ENCODE peak calls at places on chromosomes 4 and X, in ten cellular contexts. O, S, A, I, H, G, F, N, P and C are unnamed samples.

GRCh38 chr4:185119927-185120630 is 23.0 kb upstream of the SLC25A4 start:
- DNase-seq in O (no peak), S (no peak), A (no peak), I (no peak), H (no peak), G (no peak), F (no peak), N (no peak), P (no peak), C (no peak)

GRCh38 chr4:104942990-104943758 is 203.5 kb upstream of the TET2 start:
- DNase-seq in O (no peak), S (no peak), A (no peak), I (no peak), H (no peak), G (peak), F (no peak), N (no peak), P (no peak), C (no peak)

GRCh38 chrX:103941201-103941975 is 21.0 kb upstream of the TMSB15B start:
- DNase-seq in O (no peak), S (no peak), A (no peak), I (no peak), H (peak), G (no peak), F (no peak), N (no peak), P (no peak), C (no peak)

GRCh38 chrX:413322-414201 is 26.9 kb upstream of the PPP2R3B start:
- DNase-seq in O (no peak), S (no peak), A (no peak), I (peak), H (peak), G (no peak), F (no peak), N (no peak), P (no peak), C (no peak)

GRCh38 chrX:110142096-110142495 is 139.2 kb downstream of the TMEM164 start:
- DNase-seq in O (no peak), S (no peak), A (no peak), I (no peak), H (no peak), G (no peak), F (no peak), N (no peak), P (no peak), C (no peak)

GRCh38 chrX:637660-638481 is 7.3 kb downstream of the SHOX start:
- DNase-seq in O (no peak), S (no peak), A (no peak), I (peak), H (no peak), G (peak), F (no peak), N (no peak), P (no peak), C (no peak)

GRCh38 chr4:2958446-2958845 is 4.8 kb downstream of the NOP14 start:
- DNase-seq in O (no peak), S (no peak), A (no peak), I (no peak), H (peak), G (no peak), F (no peak), N (no peak), P (no peak), C (no peak)

GRCh38 chr4:102606846-102607440 is 105.8 kb downstream of the NFKB1 start:
- DNase-seq in O (no peak), S (no peak), A (no peak), I (no peak), H (no peak), G (no peak), F (peak), N (no peak), P (no peak), C (no peak)

GRCh38 chr4:69115851-69116213 is 19.6 kb downstream of the UGT2B7 start:
- DNase-seq in O (no peak), S (no peak), A (no peak), I (no peak), H (no peak), G (no peak), F (no peak), N (no peak), P (no peak), C (no peak)

GRCh38 chr4:166675411-166675810 is 558.9 kb downstream of the SPOCK3 start:
- DNase-seq in O (no peak), S (no peak), A (no peak), I (no peak), H (no peak), G (no peak), F (no peak), N (no peak), P (no peak), C (no peak)

GRCh38 chr4:121950680-121951569 is 935 bp downstream of the TRPC3 start:
- DNase-seq in O (peak), S (peak), A (no peak), I (peak), H (peak), G (peak), F (peak), N (no peak), P (peak), C (no peak)

GRCh38 chr4:3420606-3420955 is 21.2 kb upstream of the HGFAC start:
- DNase-seq in O (no peak), S (no peak), A (no peak), I (no peak), H (no peak), G (no peak), F (no peak), N (no peak), P (no peak), C (no peak)

GRCh38 chr4:184536070-184536880 is 61.9 kb upstream of the IRF2 start:
- DNase-seq in O (no peak), S (no peak), A (no peak), I (no peak), H (no peak), G (no peak), F (no peak), N (no peak), P (peak), C (no peak)

GRCh38 chr4:114349543-114350175 is 248.9 kb upstream of the UGT8 start:
- DNase-seq in O (no peak), S (no peak), A (peak), I (no peak), H (no peak), G (no peak), F (no peak), N (no peak), P (no peak), C (no peak)

GRCh38 chrX:108001218-108001814 is 19.1 kb upstream of the TEX13B start:
- DNase-seq in O (no peak), S (peak), A (no peak), I (no peak), H (peak), G (no peak), F (no peak), N (no peak), P (peak), C (no peak)

GRCh38 chr4:144578681-144579080 is 67.3 kb upstream of the HHIP start:
- DNase-seq in O (no peak), S (no peak), A (no peak), I (no peak), H (no peak), G (no peak), F (no peak), N (no peak), P (no peak), C (no peak)

GRCh38 chr4:147118523-147118922 is 172.9 kb upstream of the TTC29 start:
- DNase-seq in O (no peak), S (no peak), A (no peak), I (no peak), H (peak), G (peak), F (no peak), N (no peak), P (no peak), C (no peak)

GRCh38 chr4:213971-214370 is 89.7 kb downstream of the ZNF718 start:
- DNase-seq in O (no peak), S (no peak), A (no peak), I (no peak), H (no peak), G (no peak), F (no peak), N (no peak), P (no peak), C (no peak)

GRCh38 chr4:151921371-151921770 is 160.6 kb upstream of the GATB start:
- DNase-seq in O (no peak), S (no peak), A (no peak), I (no peak), H (peak), G (no peak), F (no peak), N (no peak), P (no peak), C (no peak)

GRCh38 chr4:70637239-70637920 is 8.8 kb downstream of the ENAM start:
- DNase-seq in O (no peak), S (no peak), A (no peak), I (no peak), H (peak), G (no peak), F (no peak), N (no peak), P (no peak), C (no peak)

GRCh38 chrX:140038842-140039241 is 73.5 kb upstream of the CXorf66 start:
- DNase-seq in O (no peak), S (no peak), A (no peak), I (no peak), H (no peak), G (no peak), F (no peak), N (no peak), P (no peak), C (no peak)